ENCODE peak calls at places on chromosomes 4 and X, in five cellular contexts. I is neuronal stem cell, F is NT2/D1, E is mesenchymal stem cell, M is GM12891. Z is an unnamed sample.

GRCh38 chrX:14903891-14904290 is 30.7 kb downstream of the MOSPD2 start:
- DNase-seq in I (no peak), F (no peak), E (no peak), M (no peak), Z (no peak)

GRCh38 chrX:51743179-51743957 is at the start of gene GSPT2:
- DNase-seq in I (peak), F (peak), E (peak), M (peak), Z (no peak)

GRCh38 chr4:98226396-98226795 is 34.8 kb upstream of the RAP1GDS1 start:
- DNase-seq in I (no peak), F (no peak), E (no peak), M (no peak), Z (no peak)

GRCh38 chr4:40214661-40215418 is 18.0 kb downstream of the RHOH start:
- DNase-seq in I (no peak), F (no peak), E (no peak), M (no peak), Z (no peak)

GRCh38 chr4:23871420-23871819 is 18.4 kb downstream of the PPARGC1A start:
- DNase-seq in I (no peak), F (no peak), E (no peak), M (no peak), Z (no peak)

GRCh38 chr4:112766422-112766821 is 129.5 kb downstream of the LARP7 start:
- DNase-seq in I (no peak), F (no peak), E (peak), M (no peak), Z (no peak)

GRCh38 chr4:108107729-108108382 is 60.9 kb downstream of the LEF1 start:
- DNase-seq in I (no peak), F (no peak), E (no peak), M (no peak), Z (no peak)

GRCh38 chr4:4338632-4339031 is 48.3 kb upstream of the NSG1 start:
- DNase-seq in I (no peak), F (no peak), E (no peak), M (no peak), Z (no peak)

GRCh38 chr4:103719320-103720204 is at the start of gene TACR3:
- DNase-seq in I (peak), F (no peak), E (no peak), M (no peak), Z (no peak)

GRCh38 chr4:108378164-108378563 is 209.4 kb upstream of the LEF1 start:
- DNase-seq in I (no peak), F (no peak), E (no peak), M (no peak), Z (no peak)

GRCh38 chr4:137768881-137769280 is 236.6 kb upstream of the PCDH18 start:
- DNase-seq in I (no peak), F (no peak), E (peak), M (no peak), Z (no peak)